ENCODE peak calls at places on chromosomes 4 and X, in seven cellular contexts. One of them, this sample, is unnamed.

GRCh38 chr4:14841801-14842748 is 160.2 kb upstream of the CPEB2 start:
- DNase-seq in head of caudate nucleus: no peak
- DNase-seq in HS-27A: peak
- DNase-seq in activated naive CD4-positive, alpha-beta T cell treated with Interleukin-2 at 50 U/mL for 16 hours: no peak
- DNase-seq in breast epithelium: no peak
- DNase-seq in islet precursor cell: no peak
- DNase-seq in HCEC 1CT: no peak
- DNase-seq in this sample: no peak

GRCh38 chr4:144288011-144288903 is 147.7 kb upstream of the GYPA start:
- DNase-seq in islet precursor cell: no peak
- DNase-seq in breast epithelium: no peak
- DNase-seq in HCEC 1CT: no peak
- DNase-seq in head of caudate nucleus: no peak
- DNase-seq in HS-27A: peak
- DNase-seq in activated naive CD4-positive, alpha-beta T cell treated with Interleukin-2 at 50 U/mL for 16 hours: no peak
- DNase-seq in this sample: no peak

GRCh38 chr4:185142911-185143595 is at the start of gene SLC25A4:
- DNase-seq in HS-27A: no peak
- DNase-seq in HCEC 1CT: no peak
- DNase-seq in activated naive CD4-positive, alpha-beta T cell treated with Interleukin-2 at 50 U/mL for 16 hours: peak
- DNase-seq in head of caudate nucleus: peak
- DNase-seq in islet precursor cell: peak
- DNase-seq in breast epithelium: peak
- DNase-seq in this sample: peak

GRCh38 chrX:109535578-109535977 is 1.1 kb upstream of the NXT2 start:
- DNase-seq in HCEC 1CT: no peak
- DNase-seq in activated naive CD4-positive, alpha-beta T cell treated with Interleukin-2 at 50 U/mL for 16 hours: no peak
- DNase-seq in breast epithelium: no peak
- DNase-seq in islet precursor cell: no peak
- DNase-seq in HS-27A: no peak
- DNase-seq in head of caudate nucleus: no peak
- DNase-seq in this sample: no peak

GRCh38 chr4:71518283-71518989 is 179.6 kb downstream of the SLC4A4 start:
- DNase-seq in breast epithelium: no peak
- DNase-seq in HS-27A: no peak
- DNase-seq in islet precursor cell: no peak
- DNase-seq in HCEC 1CT: no peak
- DNase-seq in head of caudate nucleus: no peak
- DNase-seq in activated naive CD4-positive, alpha-beta T cell treated with Interleukin-2 at 50 U/mL for 16 hours: no peak
- DNase-seq in this sample: no peak

GRCh38 chr4:16670726-16671125 is 227.7 kb downstream of the LDB2 start:
- DNase-seq in HCEC 1CT: no peak
- DNase-seq in activated naive CD4-positive, alpha-beta T cell treated with Interleukin-2 at 50 U/mL for 16 hours: no peak
- DNase-seq in islet precursor cell: no peak
- DNase-seq in breast epithelium: no peak
- DNase-seq in HS-27A: no peak
- DNase-seq in head of caudate nucleus: no peak
- DNase-seq in this sample: no peak

GRCh38 chr4:2839060-2839459 is 4.6 kb upstream of the ADD1 start:
- DNase-seq in breast epithelium: no peak
- DNase-seq in activated naive CD4-positive, alpha-beta T cell treated with Interleukin-2 at 50 U/mL for 16 hours: no peak
- DNase-seq in HS-27A: no peak
- DNase-seq in islet precursor cell: no peak
- DNase-seq in head of caudate nucleus: no peak
- DNase-seq in HCEC 1CT: no peak
- DNase-seq in this sample: no peak

GRCh38 chrX:154437398-154437752 is 421 bp downstream of the GDI1 start:
- DNase-seq in activated naive CD4-positive, alpha-beta T cell treated with Interleukin-2 at 50 U/mL for 16 hours: no peak
- DNase-seq in head of caudate nucleus: no peak
- DNase-seq in breast epithelium: no peak
- DNase-seq in HCEC 1CT: no peak
- DNase-seq in islet precursor cell: no peak
- DNase-seq in HS-27A: no peak
- DNase-seq in this sample: no peak

GRCh38 chr4:122932763-122933162 is 10.4 kb upstream of the NUDT6 start:
- DNase-seq in breast epithelium: no peak
- DNase-seq in islet precursor cell: no peak
- DNase-seq in head of caudate nucleus: no peak
- DNase-seq in activated naive CD4-positive, alpha-beta T cell treated with Interleukin-2 at 50 U/mL for 16 hours: no peak
- DNase-seq in HCEC 1CT: no peak
- DNase-seq in HS-27A: no peak
- DNase-seq in this sample: no peak

GRCh38 chr4:63841266-63841665 is 568.0 kb downstream of the TECRL start:
- DNase-seq in HS-27A: no peak
- DNase-seq in breast epithelium: no peak
- DNase-seq in activated naive CD4-positive, alpha-beta T cell treated with Interleukin-2 at 50 U/mL for 16 hours: no peak
- DNase-seq in islet precursor cell: no peak
- DNase-seq in HCEC 1CT: no peak
- DNase-seq in head of caudate nucleus: no peak
- DNase-seq in this sample: no peak

GRCh38 chr4:183099537-183100297 is 660 bp downstream of the WWC2 start:
- DNase-seq in breast epithelium: no peak
- DNase-seq in HS-27A: no peak
- DNase-seq in HCEC 1CT: no peak
- DNase-seq in islet precursor cell: peak
- DNase-seq in head of caudate nucleus: no peak
- DNase-seq in activated naive CD4-positive, alpha-beta T cell treated with Interleukin-2 at 50 U/mL for 16 hours: peak
- DNase-seq in this sample: peak

GRCh38 chr4:40992472-40993298 is 221.7 kb downstream of the APBB2 start:
- DNase-seq in HS-27A: no peak
- DNase-seq in activated naive CD4-positive, alpha-beta T cell treated with Interleukin-2 at 50 U/mL for 16 hours: no peak
- DNase-seq in head of caudate nucleus: peak
- DNase-seq in islet precursor cell: no peak
- DNase-seq in HCEC 1CT: peak
- DNase-seq in breast epithelium: no peak
- DNase-seq in this sample: no peak

GRCh38 chr4:91285485-91285884 is 1018.3 kb upstream of the GRID2 start:
- DNase-seq in breast epithelium: no peak
- DNase-seq in HS-27A: no peak
- DNase-seq in activated naive CD4-positive, alpha-beta T cell treated with Interleukin-2 at 50 U/mL for 16 hours: no peak
- DNase-seq in islet precursor cell: no peak
- DNase-seq in head of caudate nucleus: no peak
- DNase-seq in HCEC 1CT: no peak
- DNase-seq in this sample: no peak

GRCh38 chr4:78409612-78410202 is 141.9 kb upstream of the ANXA3 start:
- DNase-seq in breast epithelium: no peak
- DNase-seq in activated naive CD4-positive, alpha-beta T cell treated with Interleukin-2 at 50 U/mL for 16 hours: no peak
- DNase-seq in head of caudate nucleus: no peak
- DNase-seq in HCEC 1CT: no peak
- DNase-seq in HS-27A: no peak
- DNase-seq in islet precursor cell: no peak
- DNase-seq in this sample: no peak

GRCh38 chr4:911871-912490 is 20.1 kb downstream of the GAK start:
- DNase-seq in head of caudate nucleus: no peak
- DNase-seq in islet precursor cell: no peak
- DNase-seq in activated naive CD4-positive, alpha-beta T cell treated with Interleukin-2 at 50 U/mL for 16 hours: no peak
- DNase-seq in HS-27A: no peak
- DNase-seq in breast epithelium: no peak
- DNase-seq in HCEC 1CT: no peak
- DNase-seq in this sample: no peak

GRCh38 chr4:85956296-85956955 is 403.4 kb downstream of the MAPK10 start:
- DNase-seq in activated naive CD4-positive, alpha-beta T cell treated with Interleukin-2 at 50 U/mL for 16 hours: no peak
- DNase-seq in head of caudate nucleus: no peak
- DNase-seq in HS-27A: no peak
- DNase-seq in HCEC 1CT: no peak
- DNase-seq in breast epithelium: no peak
- DNase-seq in islet precursor cell: no peak
- DNase-seq in this sample: no peak

GRCh38 chr4:907691-908437 is 24.3 kb downstream of the GAK start:
- DNase-seq in islet precursor cell: no peak
- DNase-seq in HS-27A: no peak
- DNase-seq in activated naive CD4-positive, alpha-beta T cell treated with Interleukin-2 at 50 U/mL for 16 hours: no peak
- DNase-seq in HCEC 1CT: no peak
- DNase-seq in breast epithelium: no peak
- DNase-seq in head of caudate nucleus: no peak
- DNase-seq in this sample: no peak

GRCh38 chr4:118740869-118741268 is 55.7 kb downstream of the METTL14 start:
- DNase-seq in activated naive CD4-positive, alpha-beta T cell treated with Interleukin-2 at 50 U/mL for 16 hours: no peak
- DNase-seq in HS-27A: no peak
- DNase-seq in islet precursor cell: no peak
- DNase-seq in breast epithelium: no peak
- DNase-seq in HCEC 1CT: no peak
- DNase-seq in head of caudate nucleus: no peak
- DNase-seq in this sample: no peak

GRCh38 chr4:186592450-186592849 is 37.1 kb upstream of the MTNR1A start:
- DNase-seq in head of caudate nucleus: no peak
- DNase-seq in HCEC 1CT: no peak
- DNase-seq in HS-27A: no peak
- DNase-seq in activated naive CD4-positive, alpha-beta T cell treated with Interleukin-2 at 50 U/mL for 16 hours: no peak
- DNase-seq in breast epithelium: no peak
- DNase-seq in islet precursor cell: no peak
- DNase-seq in this sample: no peak

GRCh38 chr4:141027421-141027820 is 105.8 kb downstream of the RNF150 start:
- DNase-seq in HS-27A: no peak
- DNase-seq in head of caudate nucleus: no peak
- DNase-seq in islet precursor cell: no peak
- DNase-seq in breast epithelium: no peak
- DNase-seq in activated naive CD4-positive, alpha-beta T cell treated with Interleukin-2 at 50 U/mL for 16 hours: no peak
- DNase-seq in HCEC 1CT: peak
- DNase-seq in this sample: no peak

GRCh38 chr4:164771088-164771487 is 17.2 kb downstream of the SMIM31 start:
- DNase-seq in HS-27A: no peak
- DNase-seq in breast epithelium: no peak
- DNase-seq in head of caudate nucleus: no peak
- DNase-seq in activated naive CD4-positive, alpha-beta T cell treated with Interleukin-2 at 50 U/mL for 16 hours: no peak
- DNase-seq in HCEC 1CT: peak
- DNase-seq in islet precursor cell: no peak
- DNase-seq in this sample: no peak

GRCh38 chr4:188432328-188432727 is 293.1 kb downstream of the TRIML1 start:
- DNase-seq in breast epithelium: no peak
- DNase-seq in head of caudate nucleus: no peak
- DNase-seq in HCEC 1CT: no peak
- DNase-seq in islet precursor cell: no peak
- DNase-seq in HS-27A: no peak
- DNase-seq in activated naive CD4-positive, alpha-beta T cell treated with Interleukin-2 at 50 U/mL for 16 hours: no peak
- DNase-seq in this sample: no peak

GRCh38 chr4:6826781-6827508 is 44.4 kb downstream of the KIAA0232 start:
- DNase-seq in islet precursor cell: no peak
- DNase-seq in HS-27A: no peak
- DNase-seq in breast epithelium: no peak
- DNase-seq in activated naive CD4-positive, alpha-beta T cell treated with Interleukin-2 at 50 U/mL for 16 hours: no peak
- DNase-seq in HCEC 1CT: no peak
- DNase-seq in head of caudate nucleus: no peak
- DNase-seq in this sample: peak

GRCh38 chr4:60389636-60390035 is 810.5 kb upstream of the ADGRL3 start:
- DNase-seq in islet precursor cell: no peak
- DNase-seq in HS-27A: no peak
- DNase-seq in breast epithelium: no peak
- DNase-seq in activated naive CD4-positive, alpha-beta T cell treated with Interleukin-2 at 50 U/mL for 16 hours: no peak
- DNase-seq in HCEC 1CT: no peak
- DNase-seq in head of caudate nucleus: no peak
- DNase-seq in this sample: peak

GRCh38 chr4:90120037-90120436 is 7.2 kb upstream of the CCSER1 start:
- DNase-seq in activated naive CD4-positive, alpha-beta T cell treated with Interleukin-2 at 50 U/mL for 16 hours: no peak
- DNase-seq in islet precursor cell: no peak
- DNase-seq in head of caudate nucleus: no peak
- DNase-seq in breast epithelium: no peak
- DNase-seq in HCEC 1CT: no peak
- DNase-seq in HS-27A: no peak
- DNase-seq in this sample: peak

GRCh38 chr4:187019896-187020295 is 296.2 kb upstream of the FAT1 start:
- DNase-seq in HCEC 1CT: no peak
- DNase-seq in activated naive CD4-positive, alpha-beta T cell treated with Interleukin-2 at 50 U/mL for 16 hours: no peak
- DNase-seq in HS-27A: no peak
- DNase-seq in head of caudate nucleus: no peak
- DNase-seq in islet precursor cell: no peak
- DNase-seq in breast epithelium: no peak
- DNase-seq in this sample: peak

GRCh38 chr4:128358903-128359260 is 71.3 kb upstream of the PGRMC2 start:
- DNase-seq in HS-27A: no peak
- DNase-seq in islet precursor cell: no peak
- DNase-seq in HCEC 1CT: no peak
- DNase-seq in head of caudate nucleus: no peak
- DNase-seq in breast epithelium: no peak
- DNase-seq in activated naive CD4-positive, alpha-beta T cell treated with Interleukin-2 at 50 U/mL for 16 hours: no peak
- DNase-seq in this sample: no peak

GRCh38 chr4:177302371-177303100 is 7.1 kb upstream of the NEIL3 start:
- DNase-seq in islet precursor cell: no peak
- DNase-seq in activated naive CD4-positive, alpha-beta T cell treated with Interleukin-2 at 50 U/mL for 16 hours: no peak
- DNase-seq in head of caudate nucleus: no peak
- DNase-seq in HS-27A: no peak
- DNase-seq in breast epithelium: no peak
- DNase-seq in HCEC 1CT: no peak
- DNase-seq in this sample: no peak

This sample was measured in mesendoderm.